ENCODE peak calls at places on chromosomes 6 and 20, in seven cellular contexts. X is SK-N-SH, W is GM23338, G is endothelial cell of umbilical vein, L is PC-3, T is H9, Y is MM.1S. O is an unnamed sample.

GRCh38 chr6:89650579-89650978 is 12.0 kb upstream of the LYRM2 start:
- DNase-seq in X (no peak), W (no peak), G (no peak), L (no peak), T (no peak), Y (no peak), O (no peak)

GRCh38 chr6:83168556-83168955 is 24.5 kb downstream of the PGM3 start:
- DNase-seq in X (no peak), W (no peak), G (no peak), L (peak; percentile 33), T (no peak), Y (no peak), O (no peak)

GRCh38 chr6:20350215-20350614 is 51.5 kb upstream of the E2F3 start:
- DNase-seq in X (no peak), W (no peak), G (peak; percentile 30), L (no peak), T (no peak), Y (no peak), O (no peak)

GRCh38 chr6:33320315-33321181 is 3.0 kb upstream of the ZBTB22 start:
- DNase-seq in X (no peak), W (peak; percentile 41), G (peak; percentile 66), L (peak; percentile 79), T (peak; percentile 62), Y (no peak), O (peak; percentile 92)

GRCh38 chr6:85449388-85449817 is 480 bp upstream of the NT5E start:
- DNase-seq in X (no peak), W (peak; percentile 63), G (peak; percentile 47), L (no peak), T (peak; percentile 47), Y (peak; percentile 67), O (peak; percentile 87)

GRCh38 chr20:44495257-44495656 is 19.6 kb downstream of the TTPAL start:
- DNase-seq in X (no peak), W (no peak), G (no peak), L (peak; percentile 88), T (no peak), Y (no peak), O (no peak)

GRCh38 chr20:63093966-63094766 is 87.4 kb upstream of the BHLHE23 start:
- DNase-seq in X (peak; percentile 26), W (no peak), G (no peak), L (no peak), T (peak; percentile 22), Y (no peak), O (peak; percentile 79)

GRCh38 chr6:105882071-105882803 is 203.9 kb upstream of the PRDM1 start:
- DNase-seq in X (no peak), W (no peak), G (no peak), L (peak; percentile 16), T (no peak), Y (no peak), O (no peak)

GRCh38 chr6:10801224-10801848 is 37.0 kb downstream of the MAK start:
- DNase-seq in X (peak; percentile 78), W (peak; percentile 65), G (peak; percentile 64), L (peak; percentile 82), T (peak; percentile 74), Y (peak; percentile 41), O (peak; percentile 89)

GRCh38 chr6:18186033-18186432 is 30.8 kb downstream of the KDM1B start:
- DNase-seq in X (no peak), W (peak; percentile 52), G (peak; percentile 21), L (peak; percentile 45), T (peak; percentile 64), Y (no peak), O (no peak)

GRCh38 chr20:11502051-11502450 is 415.6 kb upstream of the BTBD3 start:
- DNase-seq in X (no peak), W (no peak), G (no peak), L (no peak), T (no peak), Y (no peak), O (no peak)

GRCh38 chr20:8126979-8127378 is 5.1 kb upstream of the PLCB1 start:
- DNase-seq in X (no peak), W (no peak), G (no peak), L (no peak), T (no peak), Y (no peak), O (no peak)

GRCh38 chr20:24968278-24968677 is 19.2 kb downstream of the CST7 start:
- DNase-seq in X (no peak), W (no peak), G (no peak), L (no peak), T (peak; percentile 10), Y (no peak), O (no peak)

GRCh38 chr6:77425676-77426075 is 37.6 kb downstream of the HTR1B start:
- DNase-seq in X (no peak), W (no peak), G (no peak), L (no peak), T (no peak), Y (no peak), O (no peak)

DNA sequence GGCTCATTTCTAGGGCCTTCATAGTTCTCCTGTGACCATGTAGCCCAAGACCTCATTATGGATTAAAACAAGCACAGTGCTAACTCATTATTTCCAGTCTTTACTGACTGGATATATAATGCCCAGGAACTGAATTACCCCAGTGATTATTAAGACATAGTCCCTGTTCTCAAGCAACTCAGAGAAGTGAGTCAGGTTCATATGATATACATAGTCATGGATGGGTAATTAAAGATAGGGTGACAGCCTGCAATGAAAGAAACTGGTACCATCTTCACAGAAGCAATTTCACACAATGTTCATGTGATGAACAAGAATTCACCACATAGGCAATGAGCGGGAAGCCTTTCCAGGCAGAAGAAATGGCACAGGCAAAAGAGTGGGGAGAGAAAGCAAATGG is 3.5 kb downstream of the TRIM27 start:
- DNase-seq in X (no peak), W (no peak), G (no peak), L (no peak), T (no peak), Y (no peak), O (no peak)
- H3K79me2 ChIP-seq in X (peaks cover 74% of the 10 kb centered on the region), W (peaks cover 70% of the 10 kb centered on the region), G (peaks cover 53% of the 10 kb centered on the region), L (peaks cover 74% of the 10 kb centered on the region), T (peaks cover 29% of the 10 kb centered on the region), Y (peaks cover 58% of the 10 kb centered on the region), O (peaks cover 58% of the 10 kb centered on the region)

GRCh38 chr20:41393705-41394066 is 27.1 kb upstream of the EMILIN3 start:
- DNase-seq in X (no peak), W (no peak), G (no peak), L (no peak), T (no peak), Y (no peak), O (no peak)
- H3K4me1 ChIP-seq in X (peaks cover 32% of the 10 kb centered on the region), W (peaks cover 11% of the 10 kb centered on the region), G (no peaks in the 10 kb centered on the region), L (no peaks in the 10 kb centered on the region), T (peaks cover 8% of the 10 kb centered on the region), Y (no peaks in the 10 kb centered on the region), O (no peaks in the 10 kb centered on the region)

DNA sequence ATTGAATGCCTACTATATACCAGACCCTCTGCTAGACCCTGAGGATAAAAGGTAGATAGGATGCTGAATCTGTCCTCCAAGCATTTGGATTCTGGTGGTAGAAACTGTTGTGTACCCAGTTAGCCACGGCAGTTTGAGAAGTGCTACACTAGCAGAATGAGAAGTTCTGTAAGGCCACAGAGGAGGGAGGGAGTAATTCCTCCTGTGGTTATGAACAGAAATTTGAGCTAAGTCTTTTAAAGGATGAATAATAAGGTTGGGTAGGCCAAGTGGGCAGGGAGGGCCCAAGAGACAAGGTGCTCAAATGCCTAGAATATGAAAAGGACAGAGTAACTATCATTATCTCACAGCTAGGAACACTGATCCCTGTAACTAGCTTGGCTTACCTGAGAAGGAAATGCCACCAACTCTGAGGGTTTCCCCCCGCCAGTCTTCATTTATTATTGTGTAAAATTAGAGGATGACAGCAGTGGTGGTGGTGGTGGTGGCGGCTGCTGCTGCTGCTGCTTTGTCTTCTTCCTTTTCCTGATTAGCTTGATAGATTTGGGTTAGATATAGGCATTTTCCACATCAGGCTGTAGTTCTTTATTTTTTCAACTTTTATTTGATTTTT is 243.3 kb downstream of the PRL start:
- DNase-seq in X (no peak), W (no peak), G (no peak), L (no peak), T (no peak), Y (no peak), O (peak; percentile 22)
- H2AFZ ChIP-seq in X (no peak overlapping the region), W (no peak overlapping the region), G (no peak overlapping the region), L (no peak overlapping the region), T (no peak overlapping the region), Y (no peak overlapping the region), O (no peak overlapping the region)

DNA sequence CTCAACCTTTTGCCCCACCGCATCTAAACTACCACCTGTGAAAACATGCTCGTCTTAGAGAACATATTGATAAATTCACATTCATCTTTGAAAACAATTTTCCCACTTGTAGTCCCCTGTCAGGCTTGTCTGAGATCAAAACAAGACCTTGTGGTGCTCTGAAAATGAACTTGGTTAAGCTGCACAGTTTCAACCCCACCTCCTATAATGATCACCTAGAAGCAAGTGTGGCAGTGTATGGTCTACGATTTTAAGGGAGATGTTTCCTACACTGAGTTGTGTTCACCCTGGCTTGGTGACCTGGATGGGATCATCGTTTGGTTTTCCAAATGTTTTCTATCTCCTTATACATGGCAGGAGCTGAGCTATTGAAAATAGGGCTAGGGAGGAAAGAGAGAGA is 539.4 kb downstream of the DOK5 start:
- DNase-seq in X (no peak), W (no peak), G (no peak), L (no peak), T (no peak), Y (no peak), O (no peak)
- H3K79me2 ChIP-seq in X (no peaks in the 10 kb centered on the region), W (no peaks in the 10 kb centered on the region), G (no peaks in the 10 kb centered on the region), L (no peaks in the 10 kb centered on the region), T (no peaks in the 10 kb centered on the region), Y (no peaks in the 10 kb centered on the region), O (no peaks in the 10 kb centered on the region)

O was measured in osteoblast.